ENCODE peak calls at places on chromosomes 5 and 9, in six cellular contexts. One of them, this sample, is unnamed.

GRCh38 chr9:134313470-134313869 is 12.8 kb upstream of the RXRA start:
- DNase-seq in lower lobe of right lung: peak; percentile 6
- DNase-seq in pancreas: peak; percentile 19
- DNase-seq in PC-3: no peak
- DNase-seq in Peyer's patch: no peak
- DNase-seq in hepatocyte: no peak
- DNase-seq in this sample: no peak

GRCh38 chr5:1750469-1750868 is 49.2 kb downstream of the MRPL36 start:
- DNase-seq in lower lobe of right lung: peak; percentile 13
- DNase-seq in pancreas: no peak
- DNase-seq in PC-3: no peak
- DNase-seq in Peyer's patch: no peak
- DNase-seq in hepatocyte: no peak
- DNase-seq in this sample: no peak

GRCh38 chr5:8247485-8247884 is 378.5 kb downstream of the MTRR start:
- DNase-seq in lower lobe of right lung: no peak
- DNase-seq in pancreas: no peak
- DNase-seq in PC-3: peak; percentile 58
- DNase-seq in Peyer's patch: no peak
- DNase-seq in hepatocyte: no peak
- DNase-seq in this sample: no peak

GRCh38 chr5:7927466-7928375 is 58.8 kb downstream of the MTRR start:
- DNase-seq in lower lobe of right lung: no peak
- DNase-seq in pancreas: peak; percentile 72
- DNase-seq in PC-3: peak; percentile 86
- DNase-seq in Peyer's patch: no peak
- DNase-seq in hepatocyte: peak; percentile 79
- DNase-seq in this sample: no peak

GRCh38 chr5:71533614-71534013 is 53.5 kb upstream of the MCCC2 start:
- DNase-seq in lower lobe of right lung: no peak
- DNase-seq in pancreas: no peak
- DNase-seq in PC-3: peak; percentile 43
- DNase-seq in Peyer's patch: no peak
- DNase-seq in hepatocyte: no peak
- DNase-seq in this sample: no peak

GRCh38 chr9:116391306-116391900 is 237.8 kb downstream of the PAPPA start:
- DNase-seq in lower lobe of right lung: no peak
- DNase-seq in pancreas: no peak
- DNase-seq in PC-3: peak; percentile 8
- DNase-seq in Peyer's patch: no peak
- DNase-seq in hepatocyte: peak; percentile 27
- DNase-seq in this sample: no peak

GRCh38 chr9:133953976-133954709 is 38.0 kb downstream of the VAV2 start:
- DNase-seq in lower lobe of right lung: peak; percentile 43
- DNase-seq in pancreas: peak; percentile 52
- DNase-seq in PC-3: no peak
- DNase-seq in Peyer's patch: peak; percentile 63
- DNase-seq in hepatocyte: no peak
- DNase-seq in this sample: no peak

GRCh38 chr5:172455511-172456061 is 1.3 kb upstream of the SH3PXD2B start:
- DNase-seq in lower lobe of right lung: no peak
- DNase-seq in pancreas: no peak
- DNase-seq in PC-3: no peak
- DNase-seq in Peyer's patch: no peak
- DNase-seq in hepatocyte: peak; percentile 47
- DNase-seq in this sample: no peak

GRCh38 chr5:170312666-170313065 is 15.1 kb upstream of the LCP2 start:
- DNase-seq in lower lobe of right lung: no peak
- DNase-seq in pancreas: no peak
- DNase-seq in PC-3: no peak
- DNase-seq in Peyer's patch: no peak
- DNase-seq in hepatocyte: peak; percentile 52
- DNase-seq in this sample: no peak

GRCh38 chr9:89874351-89875321 is 269.8 kb downstream of the GADD45G start:
- DNase-seq in lower lobe of right lung: peak; percentile 48
- DNase-seq in pancreas: peak; percentile 50
- DNase-seq in PC-3: no peak
- DNase-seq in Peyer's patch: no peak
- DNase-seq in hepatocyte: no peak
- DNase-seq in this sample: peak; percentile 69

GRCh38 chr5:98069876-98070512 is 703.5 kb upstream of the RGMB start:
- DNase-seq in lower lobe of right lung: no peak
- DNase-seq in pancreas: no peak
- DNase-seq in PC-3: no peak
- DNase-seq in Peyer's patch: no peak
- DNase-seq in hepatocyte: no peak
- DNase-seq in this sample: no peak

GRCh38 chr5:173143567-173143966 is 764 bp upstream of the BNIP1 start:
- DNase-seq in lower lobe of right lung: no peak
- DNase-seq in pancreas: no peak
- DNase-seq in PC-3: no peak
- DNase-seq in Peyer's patch: no peak
- DNase-seq in hepatocyte: no peak
- DNase-seq in this sample: no peak

GRCh38 chr5:119324842-119325241 is 31.0 kb upstream of the TNFAIP8 start:
- DNase-seq in lower lobe of right lung: no peak
- DNase-seq in pancreas: no peak
- DNase-seq in PC-3: no peak
- DNase-seq in Peyer's patch: no peak
- DNase-seq in hepatocyte: no peak
- DNase-seq in this sample: no peak

GRCh38 chr5:168765220-168766037 is 186.3 kb upstream of the PANK3 start:
- DNase-seq in lower lobe of right lung: no peak
- DNase-seq in pancreas: no peak
- DNase-seq in PC-3: no peak
- DNase-seq in Peyer's patch: no peak
- DNase-seq in hepatocyte: peak; percentile 79
- DNase-seq in this sample: no peak

GRCh38 chr5:67815455-67816391 is 399.8 kb upstream of the PIK3R1 start:
- DNase-seq in lower lobe of right lung: no peak
- DNase-seq in pancreas: no peak
- DNase-seq in PC-3: peak; percentile 1
- DNase-seq in Peyer's patch: no peak
- DNase-seq in hepatocyte: peak; percentile 10
- DNase-seq in this sample: peak; percentile 35

GRCh38 chr5:169650701-169651331 is 13.7 kb downstream of the DOCK2 start:
- DNase-seq in lower lobe of right lung: no peak
- DNase-seq in pancreas: no peak
- DNase-seq in PC-3: peak; percentile 70
- DNase-seq in Peyer's patch: no peak
- DNase-seq in hepatocyte: no peak
- DNase-seq in this sample: no peak

GRCh38 chr9:70081120-70081495 is 37.5 kb downstream of the MAMDC2 start:
- DNase-seq in lower lobe of right lung: no peak
- DNase-seq in pancreas: no peak
- DNase-seq in PC-3: peak; percentile 44
- DNase-seq in Peyer's patch: no peak
- DNase-seq in hepatocyte: no peak
- DNase-seq in this sample: no peak

GRCh38 chr9:124868511-124869465 is 6.9 kb downstream of the ARPC5L start:
- DNase-seq in lower lobe of right lung: peak; percentile 91
- DNase-seq in pancreas: peak; percentile 96
- DNase-seq in PC-3: peak; percentile 85
- DNase-seq in Peyer's patch: peak; percentile 84
- DNase-seq in hepatocyte: peak; percentile 95
- DNase-seq in this sample: peak; percentile 86

GRCh38 chr5:5229405-5229804 is 89.3 kb downstream of the ADAMTS16 start:
- DNase-seq in lower lobe of right lung: no peak
- DNase-seq in pancreas: no peak
- DNase-seq in PC-3: no peak
- DNase-seq in Peyer's patch: no peak
- DNase-seq in hepatocyte: no peak
- DNase-seq in this sample: no peak

GRCh38 chr5:73201547-73202513 is 28.8 kb downstream of the TMEM174 start:
- DNase-seq in lower lobe of right lung: peak; percentile 86
- DNase-seq in pancreas: peak; percentile 93
- DNase-seq in PC-3: peak; percentile 85
- DNase-seq in Peyer's patch: peak; percentile 36
- DNase-seq in hepatocyte: peak; percentile 87
- DNase-seq in this sample: peak; percentile 39

GRCh38 chr9:128685636-128686489 is 3.2 kb upstream of the SET start:
- DNase-seq in lower lobe of right lung: peak; percentile 57
- DNase-seq in pancreas: no peak
- DNase-seq in PC-3: no peak
- DNase-seq in Peyer's patch: peak; percentile 70
- DNase-seq in hepatocyte: peak; percentile 57
- DNase-seq in this sample: no peak

GRCh38 chr9:88387733-88388202 is 476 bp upstream of the SPIN1 start:
- DNase-seq in lower lobe of right lung: peak; percentile 69
- DNase-seq in pancreas: peak; percentile 70
- DNase-seq in PC-3: peak; percentile 52
- DNase-seq in Peyer's patch: peak; percentile 40
- DNase-seq in hepatocyte: peak; percentile 72
- DNase-seq in this sample: no peak

GRCh38 chr5:56516441-56516840 is 283.3 kb upstream of the ANKRD55 start:
- DNase-seq in lower lobe of right lung: no peak
- DNase-seq in pancreas: no peak
- DNase-seq in PC-3: no peak
- DNase-seq in Peyer's patch: no peak
- DNase-seq in hepatocyte: no peak
- DNase-seq in this sample: no peak

GRCh38 chr9:111603041-111603440 is 3.6 kb upstream of the PTGR1 start:
- DNase-seq in lower lobe of right lung: no peak
- DNase-seq in pancreas: no peak
- DNase-seq in PC-3: no peak
- DNase-seq in Peyer's patch: no peak
- DNase-seq in hepatocyte: no peak
- DNase-seq in this sample: no peak

GRCh38 chr9:109010676-109011655 is 2.3 kb downstream of the CTNNAL1 start:
- DNase-seq in lower lobe of right lung: no peak
- DNase-seq in pancreas: no peak
- DNase-seq in PC-3: peak; percentile 53
- DNase-seq in Peyer's patch: no peak
- DNase-seq in hepatocyte: peak; percentile 44
- DNase-seq in this sample: no peak

GRCh38 chr5:115946655-115947054 is 15.6 kb upstream of the LVRN start:
- DNase-seq in lower lobe of right lung: no peak
- DNase-seq in pancreas: no peak
- DNase-seq in PC-3: no peak
- DNase-seq in Peyer's patch: no peak
- DNase-seq in hepatocyte: no peak
- DNase-seq in this sample: no peak

DNA sequence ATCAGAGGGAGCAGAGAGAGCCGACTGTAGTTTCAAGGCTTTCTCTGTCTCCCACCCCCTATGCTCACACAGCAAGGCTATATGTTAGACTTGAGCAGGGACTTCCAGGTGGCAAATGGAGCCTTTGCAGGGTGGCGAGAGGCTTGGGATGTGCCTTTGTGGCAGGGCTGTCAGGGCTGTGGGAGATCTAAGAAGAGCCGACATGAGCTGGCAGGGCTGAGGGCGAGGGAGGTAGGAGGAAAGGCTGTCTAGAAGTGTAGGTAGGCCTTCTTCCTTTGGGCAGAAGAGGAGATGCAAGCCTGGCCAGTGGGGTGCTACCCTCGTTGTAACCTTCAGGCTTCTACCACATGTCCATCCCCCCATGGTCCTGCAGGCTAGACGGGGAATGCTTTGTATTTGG is 15.1 kb downstream of the CXXC5 start:
- DNase-seq in lower lobe of right lung: no peak
- DNase-seq in pancreas: no peak
- DNase-seq in PC-3: no peak
- DNase-seq in Peyer's patch: no peak
- DNase-seq in hepatocyte: no peak
- DNase-seq in this sample: no peak
- H3K4me1 ChIP-seq in lower lobe of right lung: peaks cover 97% of the 10 kb centered on the region
- H3K4me1 ChIP-seq in pancreas: peaks cover 89% of the 10 kb centered on the region
- H3K4me1 ChIP-seq in PC-3: peaks cover 38% of the 10 kb centered on the region
- H3K4me1 ChIP-seq in Peyer's patch: no peaks in the 10 kb centered on the region
- H3K4me1 ChIP-seq in hepatocyte: peaks cover 36% of the 10 kb centered on the region
- H3K4me1 ChIP-seq in this sample: peaks cover 93% of the 10 kb centered on the region

GRCh38 chr9:106921341-106921899 is 58.5 kb downstream of the ZNF462 start:
- DNase-seq in lower lobe of right lung: no peak
- DNase-seq in pancreas: no peak
- DNase-seq in PC-3: no peak
- DNase-seq in Peyer's patch: no peak
- DNase-seq in hepatocyte: peak; percentile 91
- DNase-seq in this sample: peak; percentile 43
- H3K4me3 ChIP-seq in lower lobe of right lung: no peak overlapping the region
- H3K4me3 ChIP-seq in pancreas: no peak overlapping the region
- H3K4me3 ChIP-seq in PC-3: no peak overlapping the region
- H3K4me3 ChIP-seq in Peyer's patch: no peak overlapping the region
- H3K4me3 ChIP-seq in hepatocyte: peak overlapping the region; percentile 9
- H3K4me3 ChIP-seq in this sample: peak overlapping the region; percentile 22

GRCh38 chr9:121282309-121283071 is 14.5 kb downstream of the GSN start:
- DNase-seq in lower lobe of right lung: peak; percentile 79
- DNase-seq in pancreas: no peak
- DNase-seq in PC-3: peak; percentile 50
- DNase-seq in Peyer's patch: no peak
- DNase-seq in hepatocyte: no peak
- DNase-seq in this sample: peak; percentile 49
- H3K4me1 ChIP-seq in lower lobe of right lung: peaks cover 100% of the 10 kb centered on the region
- H3K4me1 ChIP-seq in pancreas: peaks cover 20% of the 10 kb centered on the region
- H3K4me1 ChIP-seq in PC-3: peaks cover 66% of the 10 kb centered on the region
- H3K4me1 ChIP-seq in Peyer's patch: peaks cover 11% of the 10 kb centered on the region
- H3K4me1 ChIP-seq in hepatocyte: peaks cover 84% of the 10 kb centered on the region
- H3K4me1 ChIP-seq in this sample: peaks cover 88% of the 10 kb centered on the region

GRCh38 chr9:85703398-85703797 is 38.4 kb downstream of the AGTPBP1 start:
- DNase-seq in lower lobe of right lung: no peak
- DNase-seq in pancreas: no peak
- DNase-seq in PC-3: no peak
- DNase-seq in Peyer's patch: no peak
- DNase-seq in hepatocyte: no peak
- DNase-seq in this sample: no peak
- H3K4me3 ChIP-seq in lower lobe of right lung: no peak overlapping the region
- H3K4me3 ChIP-seq in pancreas: no peak overlapping the region
- H3K4me3 ChIP-seq in PC-3: no peak overlapping the region
- H3K4me3 ChIP-seq in Peyer's patch: no peak overlapping the region
- H3K4me3 ChIP-seq in hepatocyte: no peak overlapping the region
- H3K4me3 ChIP-seq in this sample: no peak overlapping the region

This sample was measured in gastrocnemius medialis.